ENCODE peak calls at places on chromosomes 16 and 17, in five cellular contexts. U is heart right ventricle, K is ovary, M is heart left ventricle, F is mucosa of descending colon. I is an unnamed sample.

GRCh38 chr16:21722771-21723460 is 59.1 kb downstream of the OTOA start:
- DNase-seq in U (no peak), F (no peak), M (no peak), K (no peak), I (no peak)

GRCh38 chr17:80984749-80985148 is 6.9 kb upstream of the CHMP6 start:
- DNase-seq in F (no peak), M (no peak), K (peak; percentile 30), U (no peak), I (no peak)

GRCh38 chr16:73027655-73028220 is 20.2 kb downstream of the ZFHX3 start:
- DNase-seq in M (no peak), F (no peak), K (no peak), U (no peak), I (no peak)

GRCh38 chr17:72416054-72416691 is 295.4 kb downstream of the SOX9 start:
- DNase-seq in U (no peak), K (no peak), M (no peak), F (no peak), I (no peak)

GRCh38 chr17:13560935-13561334 is 40.8 kb downstream of the HS3ST3A1 start:
- DNase-seq in M (no peak), U (no peak), F (no peak), K (no peak), I (no peak)

GRCh38 chr16:55297062-55297909 is 26.7 kb upstream of the IRX6 start:
- DNase-seq in M (no peak), K (no peak), F (no peak), U (no peak), I (no peak)

GRCh38 chr17:73722163-73722562 is 77.9 kb upstream of the SDK2 start:
- DNase-seq in U (no peak), F (no peak), K (no peak), M (no peak), I (no peak)

GRCh38 chr16:84239910-84240309 is at the start of gene KCNG4:
- DNase-seq in M (no peak), U (no peak), K (no peak), F (no peak), I (no peak)

GRCh38 chr16:56633535-56633934 is 1.1 kb downstream of the MT1M start:
- DNase-seq in U (no peak), M (no peak), K (no peak), F (no peak), I (no peak)

GRCh38 chr16:25785361-25785760 is 93.6 kb downstream of the HS3ST4 start:
- DNase-seq in M (no peak), U (no peak), K (no peak), F (no peak), I (no peak)

GRCh38 chr17:81331527-81332043 is 36.5 kb upstream of the SLC38A10 start:
- DNase-seq in F (no peak), K (no peak), U (no peak), M (no peak), I (no peak)

GRCh38 chr17:35423761-35424160 is 8.5 kb downstream of the SLFN12 start:
- DNase-seq in U (no peak), K (no peak), M (no peak), F (no peak), I (no peak)

GRCh38 chr17:45320931-45321461 is 4.2 kb upstream of the MAP3K14 start:
- DNase-seq in M (no peak), U (no peak), F (peak; percentile 60), K (no peak), I (no peak)

GRCh38 chr16:87809150-87809902 is 43.5 kb upstream of the KLHDC4 start:
- DNase-seq in F (no peak), U (no peak), M (no peak), K (no peak), I (peak; percentile 81)

GRCh38 chr17:2905697-2906595 is 109.7 kb downstream of the RAP1GAP2 start:
- DNase-seq in M (no peak), F (no peak), U (peak; percentile 30), K (no peak), I (no peak)

GRCh38 chr16:84042879-84043485 is 387 bp upstream of the SLC38A8 start:
- DNase-seq in M (no peak), F (no peak), U (no peak), K (no peak), I (no peak)

GRCh38 chr17:80362428-80363119 is 52.4 kb upstream of the ENDOV start:
- DNase-seq in F (no peak), K (peak; percentile 70), U (no peak), M (peak; percentile 66), I (no peak)

GRCh38 chr17:72338847-72339790 is 218.3 kb downstream of the SOX9 start:
- DNase-seq in F (peak; percentile 19), U (no peak), K (no peak), M (peak; percentile 35), I (no peak)

GRCh38 chr17:17020821-17021193 is 21.4 kb upstream of the MPRIP start:
- DNase-seq in U (no peak), F (no peak), K (no peak), M (no peak), I (no peak)

GRCh38 chr17:73589096-73589980 is 54.9 kb downstream of the SDK2 start:
- DNase-seq in K (no peak), U (no peak), F (no peak), M (no peak), I (no peak)

DNA sequence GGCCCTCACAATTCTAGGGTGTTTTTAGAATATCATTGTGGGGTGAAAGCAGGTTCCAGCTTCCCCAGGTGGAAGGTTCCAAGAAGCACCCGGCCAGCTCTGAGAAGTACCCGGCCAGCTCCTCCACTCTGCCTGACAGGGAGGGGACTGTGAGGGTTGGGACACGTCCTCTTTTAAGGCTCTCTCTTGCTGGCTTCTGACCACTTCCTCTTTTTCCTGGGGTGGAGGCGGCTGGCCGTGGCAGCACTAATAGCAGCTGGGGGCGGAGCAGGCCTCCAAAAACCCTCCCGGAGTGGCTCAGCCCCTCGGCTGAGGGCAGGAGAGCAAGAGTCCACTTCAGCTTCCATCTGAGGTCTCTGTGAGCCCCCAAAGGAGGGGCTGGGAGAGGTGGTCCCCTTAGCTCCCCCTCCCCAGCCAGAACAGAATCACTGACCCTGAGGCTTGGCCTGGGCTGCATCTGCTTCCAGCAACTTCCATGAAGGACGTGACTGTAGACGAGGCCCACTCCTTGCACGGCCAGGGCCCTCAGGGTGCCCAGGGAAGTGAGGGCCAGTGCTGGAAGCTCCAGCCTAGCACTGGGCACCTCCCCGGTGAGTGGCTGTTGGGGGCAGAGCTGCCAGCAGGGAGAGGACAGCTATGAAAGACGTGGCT is 26.7 kb upstream of the PLCG2 start:
- DNase-seq in U (peak; percentile 56), M (peak; percentile 59), K (no peak), F (peak; percentile 52), I (peak; percentile 84)
- H3K4me3 ChIP-seq in U (no peak overlapping the region), M (no peak overlapping the region), K (no peak overlapping the region), F (no peak overlapping the region), I (peak overlapping the region; percentile 44)

GRCh38 chr17:19812407-19812806 is 55.3 kb downstream of the ULK2 start:
- DNase-seq in K (no peak), F (no peak), M (no peak), U (no peak), I (no peak)
- TF ChIP-seq CTCF in K (no peak), F (no peak), M (no peak), U (no peak), I (peak; percentile 43)

DNA sequence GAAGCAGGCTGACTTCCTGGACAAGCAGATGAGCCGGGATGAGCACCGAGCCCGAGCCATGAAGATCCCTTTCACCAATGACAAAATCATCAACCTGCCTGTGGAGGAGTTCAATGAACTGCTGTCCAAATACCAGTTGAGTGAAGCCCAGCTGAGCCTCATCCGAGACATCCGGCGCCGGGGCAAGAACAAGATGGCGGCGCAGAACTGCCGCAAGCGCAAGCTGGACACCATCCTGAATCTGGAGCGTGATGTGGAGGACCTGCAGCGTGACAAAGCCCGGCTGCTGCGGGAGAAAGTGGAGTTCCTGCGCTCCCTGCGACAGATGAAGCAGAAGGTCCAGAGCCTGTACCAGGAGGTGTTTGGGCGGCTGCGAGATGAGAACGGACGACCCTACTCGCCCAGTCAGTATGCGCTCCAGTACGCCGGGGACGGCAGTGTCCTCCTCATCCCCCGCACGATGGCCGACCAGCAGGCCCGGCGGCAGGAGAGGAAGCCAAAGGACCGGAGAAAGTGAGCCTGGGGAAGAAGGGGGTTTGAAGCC is 11.0 kb downstream of the NFE2L1 start:
- DNase-seq in U (no peak), F (no peak), K (no peak), M (no peak), I (no peak)
- H3K36me3 ChIP-seq in U (peaks cover 86% of the 10 kb centered on the region), F (peaks cover 17% of the 10 kb centered on the region), K (no peaks in the 10 kb centered on the region), M (peaks cover 92% of the 10 kb centered on the region), I (peaks cover 45% of the 10 kb centered on the region)

GRCh38 chr17:5077781-5078105 is 524 bp upstream of the ZFP3 start:
- DNase-seq in M (no peak), F (no peak), K (no peak), U (no peak), I (no peak)
- H3K4me3 ChIP-seq in M (peak overlapping the region; percentile 78), F (peak overlapping the region; percentile 68), K (peak overlapping the region; percentile 63), U (peak overlapping the region; percentile 85), I (peak overlapping the region; percentile 78)

GRCh38 chr17:75013077-75013391 is 564 bp downstream of the MRPL58 start:
- DNase-seq in U (no peak), M (no peak), K (no peak), F (no peak), I (no peak)

GRCh38 chr17:75011788-75012319 is 616 bp upstream of the MRPL58 start:
- DNase-seq in U (peak; percentile 28), M (peak; percentile 65), F (peak; percentile 76), K (peak; percentile 77), I (no peak)

GRCh38 chr17:75009139-75009724 is 3.2 kb upstream of the MRPL58 start:
- DNase-seq in F (peak; percentile 73), K (no peak), M (no peak), U (no peak), I (no peak)

GRCh38 chr17:75010683-75011406 is 1.6 kb upstream of the MRPL58 start:
- DNase-seq in M (peak; percentile 65), K (peak; percentile 42), F (peak; percentile 57), U (peak; percentile 38), I (no peak)

GRCh38 chr17:75012320-75013076 is at the start of gene MRPL58:
- DNase-seq in K (peak; percentile 90), F (peak; percentile 80), M (peak; percentile 83), U (peak; percentile 85), I (peak; percentile 92)
- TF ChIP-seq CTCF in K (peak; percentile 69), F (peak; percentile 45), M (peak; percentile 64), U (peak; percentile 28), I (peak; percentile 42)

GRCh38 chr16:4437366-4437765 is 11.7 kb downstream of the DNAJA3 start:
- DNase-seq in K (no peak), F (no peak), U (no peak), M (no peak), I (no peak)
- H3K36me3 ChIP-seq in K (no peaks in the 10 kb centered on the region), F (no peaks in the 10 kb centered on the region), U (peaks cover 97% of the 10 kb centered on the region), M (peaks cover 79% of the 10 kb centered on the region), I (peaks cover 29% of the 10 kb centered on the region)

GRCh38 chr17:50445730-50446305 is 19.8 kb downstream of the ACSF2 start:
- DNase-seq in U (no peak), M (no peak), K (no peak), F (no peak), I (no peak)
- H3K4me3 ChIP-seq in U (no peak overlapping the region), M (no peak overlapping the region), K (no peak overlapping the region), F (no peak overlapping the region), I (no peak overlapping the region)

I was measured in GM06990.